ENCODE peak calls at places on chromosomes 6 and 20, in four cellular contexts. One of them, this sample, is unnamed.
A peak's percentile ranks its signal among the peaks of the same experiment; 100 is the strongest.

GRCh38 chr20:51480507-51481270 is 61.8 kb downstream of the NFATC2 start:
- DNase-seq in A549: no peak
- DNase-seq in HepG2: no peak
- DNase-seq in K562: no peak
- DNase-seq in this sample: no peak

GRCh38 chr6:76584121-76584520 is 511.7 kb upstream of the IMPG1 start:
- DNase-seq in A549: no peak
- DNase-seq in K562: no peak
- DNase-seq in HepG2: no peak
- DNase-seq in this sample: no peak

GRCh38 chr6:1762203-1762602 is 152.5 kb downstream of the FOXC1 start:
- DNase-seq in A549: no peak
- DNase-seq in HepG2: no peak
- DNase-seq in K562: no peak
- DNase-seq in this sample: no peak

GRCh38 chr6:33985333-33985751 is 160.5 kb downstream of the GRM4 start:
- DNase-seq in A549: no peak
- DNase-seq in K562: no peak
- DNase-seq in HepG2: no peak
- DNase-seq in this sample: no peak

GRCh38 chr20:41005361-41005729 is 23.3 kb upstream of the TOP1 start:
- DNase-seq in A549: peak; percentile 54
- DNase-seq in HepG2: no peak
- DNase-seq in K562: peak; percentile 51
- DNase-seq in this sample: peak; percentile 98

GRCh38 chr20:34179636-34180360 is 61.4 kb upstream of the ASIP start:
- DNase-seq in K562: peak; percentile 50
- DNase-seq in A549: no peak
- DNase-seq in HepG2: no peak
- DNase-seq in this sample: no peak

GRCh38 chr20:3430376-3431069 is 23.1 kb upstream of the DNAAF9 start:
- DNase-seq in K562: no peak
- DNase-seq in HepG2: no peak
- DNase-seq in A549: no peak
- DNase-seq in this sample: no peak

GRCh38 chr6:167737205-167737830 is 89.4 kb upstream of the AFDN start:
- DNase-seq in HepG2: no peak
- DNase-seq in K562: no peak
- DNase-seq in A549: no peak
- DNase-seq in this sample: no peak

GRCh38 chr6:156783958-156784357 is 6.8 kb downstream of the ARID1B start:
- DNase-seq in K562: no peak
- DNase-seq in A549: no peak
- DNase-seq in HepG2: no peak
- DNase-seq in this sample: no peak

GRCh38 chr20:39778431-39778830 is 816.3 kb downstream of the DHX35 start:
- DNase-seq in A549: no peak
- DNase-seq in HepG2: no peak
- DNase-seq in K562: no peak
- DNase-seq in this sample: no peak

GRCh38 chr6:105898286-105898685 is 187.8 kb upstream of the PRDM1 start:
- DNase-seq in K562: no peak
- DNase-seq in A549: no peak
- DNase-seq in HepG2: no peak
- DNase-seq in this sample: peak; percentile 98

GRCh38 chr6:149600508-149600907 is 34.3 kb downstream of the GINM1 start:
- DNase-seq in K562: no peak
- DNase-seq in A549: no peak
- DNase-seq in HepG2: no peak
- DNase-seq in this sample: no peak

GRCh38 chr6:81938014-81938761 is 185.7 kb upstream of the TENT5A start:
- DNase-seq in HepG2: peak; percentile 93
- DNase-seq in A549: peak; percentile 6
- DNase-seq in K562: peak; percentile 84
- DNase-seq in this sample: peak; percentile 96

GRCh38 chr6:157860505-157860991 is 37.5 kb downstream of the SNX9 start:
- DNase-seq in HepG2: no peak
- DNase-seq in A549: no peak
- DNase-seq in K562: peak; percentile 34
- DNase-seq in this sample: peak; percentile 55

DNA sequence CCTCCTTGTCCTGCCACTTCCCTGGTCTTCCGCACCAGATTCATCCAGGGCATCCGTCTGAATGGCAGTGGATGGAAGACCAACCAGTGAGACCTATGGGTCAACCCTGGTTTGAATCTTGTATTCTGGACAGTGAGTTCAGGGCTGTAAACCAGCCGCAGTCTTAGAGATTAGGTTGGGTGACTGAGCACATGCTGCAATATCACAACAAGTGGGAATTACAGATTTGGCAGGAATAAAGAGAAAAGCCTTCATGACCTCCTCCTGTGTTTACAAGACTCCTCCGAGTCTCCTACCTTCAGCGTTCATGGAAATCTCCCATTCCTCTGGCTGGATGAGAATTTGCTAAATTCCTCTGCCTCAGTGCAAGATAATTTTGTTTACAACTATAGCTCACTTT is 9.9 kb downstream of the ECI2 start:
- DNase-seq in HepG2: no peak
- DNase-seq in K562: no peak
- DNase-seq in A549: no peak
- DNase-seq in this sample: peak; percentile 8
- TF ChIP-seq CEBPB in HepG2: no peak
- TF ChIP-seq CEBPB in K562: no peak
- TF ChIP-seq CEBPB in A549: no peak
- TF ChIP-seq CEBPB in this sample: no peak

GRCh38 chr20:2335096-2335495 is 39.3 kb downstream of the TGM3 start:
- DNase-seq in HepG2: no peak
- DNase-seq in K562: no peak
- DNase-seq in A549: no peak
- DNase-seq in this sample: no peak
- TF ChIP-seq MAZ in HepG2: no peak
- TF ChIP-seq MAZ in K562: no peak
- TF ChIP-seq MAZ in A549: no peak
- TF ChIP-seq MAZ in this sample: no peak

DNA sequence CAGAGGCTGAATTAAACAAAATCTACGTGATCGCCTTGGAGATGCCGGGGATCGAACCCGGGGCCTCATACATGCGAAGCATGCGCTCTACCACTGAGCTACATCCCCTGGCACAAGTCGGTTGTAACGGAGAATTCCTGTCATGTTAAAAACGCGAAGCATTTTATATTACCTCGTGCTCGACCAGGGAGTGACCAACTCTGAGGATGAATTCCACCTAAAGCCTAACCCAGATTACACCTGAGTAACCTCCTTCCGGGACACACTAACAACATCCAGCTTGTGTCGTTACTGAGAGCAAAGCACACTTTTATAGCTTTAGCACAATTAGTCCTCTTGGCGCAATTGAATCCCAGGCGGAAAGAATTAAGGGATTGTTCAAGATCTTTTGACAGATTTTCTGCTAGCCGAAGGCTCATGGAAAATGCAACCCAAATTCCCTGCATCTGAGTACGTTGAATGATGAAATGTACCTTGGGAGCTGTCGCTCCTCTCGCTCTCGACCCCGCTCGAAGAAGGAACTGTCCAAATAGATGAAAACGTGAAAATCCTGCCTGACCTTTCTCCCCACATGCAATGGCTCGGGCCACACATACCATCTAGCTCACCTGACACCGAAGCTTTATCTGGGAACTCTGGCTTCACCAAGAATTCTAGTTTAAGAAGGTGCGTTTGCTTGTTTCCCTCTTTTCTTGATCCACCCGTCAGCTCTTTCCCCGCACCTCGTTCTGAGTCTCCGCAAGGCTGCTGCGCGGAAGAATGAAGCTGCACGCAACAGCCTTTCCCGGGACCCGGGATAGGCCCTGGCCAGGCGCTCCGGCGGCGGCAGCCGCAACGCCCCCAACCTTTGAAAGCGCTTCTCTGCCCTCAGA is 148.4 kb downstream of the GPX5 start:
- DNase-seq in A549: peak; percentile 34
- DNase-seq in K562: no peak
- DNase-seq in HepG2: peak; percentile 75
- DNase-seq in this sample: peak; percentile 71
- TF ChIP-seq CEBPB in A549: no peak
- TF ChIP-seq CEBPB in K562: no peak
- TF ChIP-seq CEBPB in HepG2: no peak
- TF ChIP-seq CEBPB in this sample: no peak

GRCh38 chr6:117615981-117616961 is 14.0 kb upstream of the GOPC start:
- DNase-seq in HepG2: no peak
- DNase-seq in A549: no peak
- DNase-seq in K562: no peak
- DNase-seq in this sample: peak; percentile 11
- TF ChIP-seq MAZ in HepG2: no peak
- TF ChIP-seq MAZ in A549: no peak
- TF ChIP-seq MAZ in K562: no peak
- TF ChIP-seq MAZ in this sample: no peak

DNA sequence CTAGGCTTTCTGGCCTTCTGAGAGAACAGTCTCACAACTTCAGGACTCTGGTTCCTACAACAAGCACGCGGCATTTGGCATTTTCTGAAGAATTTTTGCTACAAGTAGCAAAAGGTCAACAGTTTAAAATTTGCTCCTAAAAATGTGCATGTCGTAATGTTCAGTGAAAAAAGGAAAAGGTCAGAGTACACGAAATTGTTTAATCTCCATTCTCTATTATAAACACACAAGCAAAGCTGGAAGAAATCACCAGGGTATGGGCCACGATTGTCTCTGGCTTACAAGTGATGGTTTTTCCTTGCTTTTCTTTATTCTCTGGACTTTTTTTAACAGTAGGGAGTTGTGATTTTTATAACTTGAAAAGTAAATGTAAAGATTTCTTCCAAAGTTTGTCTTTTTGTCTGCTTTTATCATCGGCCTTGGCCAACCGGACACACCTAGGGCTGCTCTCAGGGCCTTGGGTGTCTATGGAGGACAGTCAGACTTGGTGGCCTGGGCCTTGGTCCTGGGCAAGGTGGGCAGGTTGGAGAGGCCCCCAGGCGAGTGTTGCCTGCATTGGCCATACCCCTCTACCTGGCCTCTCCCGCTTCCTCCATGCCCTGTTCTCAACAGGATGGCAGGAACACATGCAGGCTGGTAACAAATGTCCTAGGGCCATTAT is 32.4 kb downstream of the PLEKHG1 start:
- DNase-seq in HepG2: no peak
- DNase-seq in K562: no peak
- DNase-seq in A549: no peak
- DNase-seq in this sample: no peak
- TF ChIP-seq CEBPB in HepG2: no peak
- TF ChIP-seq CEBPB in K562: no peak
- TF ChIP-seq CEBPB in A549: no peak
- TF ChIP-seq CEBPB in this sample: no peak

DNA sequence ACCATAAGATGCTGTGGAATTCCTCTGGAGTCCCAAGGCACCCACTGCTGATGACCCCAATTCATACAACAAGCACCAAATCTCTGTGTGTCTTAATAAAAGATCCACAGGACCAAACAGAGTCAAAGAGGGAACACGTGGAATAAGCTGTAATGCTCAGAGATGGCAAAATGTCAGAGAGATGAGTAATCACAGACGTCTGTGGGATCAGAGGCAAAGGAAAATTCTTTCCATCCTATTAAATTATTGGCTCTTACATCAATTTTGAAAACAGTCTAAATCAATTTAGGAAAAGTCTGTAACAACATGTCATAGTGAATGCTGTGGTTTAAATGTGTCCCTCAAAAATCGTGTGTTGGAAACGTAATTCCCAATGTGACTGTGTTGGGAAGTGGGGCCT is 17.5 kb upstream of the SAMD3 start:
- DNase-seq in HepG2: no peak
- DNase-seq in K562: no peak
- DNase-seq in A549: no peak
- DNase-seq in this sample: peak; percentile 78
- TF ChIP-seq MAZ in HepG2: no peak
- TF ChIP-seq MAZ in K562: no peak
- TF ChIP-seq MAZ in A549: no peak
- TF ChIP-seq MAZ in this sample: no peak

GRCh38 chr6:56862415-56863175 is 92.3 kb upstream of the BEND6 start:
- DNase-seq in A549: no peak
- DNase-seq in HepG2: no peak
- DNase-seq in K562: no peak
- DNase-seq in this sample: peak; percentile 69
- TF ChIP-seq CEBPB in A549: no peak
- TF ChIP-seq CEBPB in HepG2: no peak
- TF ChIP-seq CEBPB in K562: no peak
- TF ChIP-seq CEBPB in this sample: no peak

GRCh38 chr20:43331911-43332310 is 125.8 kb upstream of the SRSF6 start:
- DNase-seq in K562: no peak
- DNase-seq in A549: no peak
- DNase-seq in HepG2: no peak
- DNase-seq in this sample: no peak

DNA sequence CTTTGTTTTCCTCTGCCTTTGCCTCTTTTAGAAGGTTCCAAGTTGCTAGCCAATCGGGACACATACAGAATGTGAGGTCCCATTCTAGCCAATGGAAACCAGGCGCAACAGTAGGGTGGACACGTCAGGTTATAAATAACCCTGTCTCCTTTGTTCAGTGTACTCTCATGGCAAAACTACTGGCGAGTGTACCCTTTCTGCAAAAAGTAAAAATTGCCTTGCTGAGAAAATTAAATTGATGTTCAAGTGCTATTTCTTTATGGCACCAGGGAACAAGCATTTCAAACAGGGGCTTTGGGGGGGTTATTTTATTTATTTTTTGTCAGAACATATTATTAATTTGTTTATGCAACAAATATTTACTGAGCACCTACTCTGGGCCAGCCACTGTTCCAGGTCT is 123.6 kb upstream of the SRSF6 start:
- DNase-seq in A549: no peak
- DNase-seq in HepG2: no peak
- DNase-seq in K562: no peak
- DNase-seq in this sample: no peak
- TF ChIP-seq MAZ in A549: no peak
- TF ChIP-seq MAZ in HepG2: no peak
- TF ChIP-seq MAZ in K562: no peak
- TF ChIP-seq MAZ in this sample: no peak

GRCh38 chr20:46214831-46215488 is 93.3 kb downstream of the CDH22 start:
- DNase-seq in A549: no peak
- DNase-seq in HepG2: no peak
- DNase-seq in K562: no peak
- DNase-seq in this sample: no peak

GRCh38 chr20:46212876-46213275 is 94.8 kb downstream of the CD40 start:
- DNase-seq in A549: no peak
- DNase-seq in K562: no peak
- DNase-seq in HepG2: no peak
- DNase-seq in this sample: no peak

GRCh38 chr20:46212252-46212651 is 94.1 kb downstream of the CD40 start:
- DNase-seq in A549: no peak
- DNase-seq in K562: no peak
- DNase-seq in HepG2: no peak
- DNase-seq in this sample: no peak

GRCh38 chr20:46215913-46216707 is 92.2 kb downstream of the CDH22 start:
- DNase-seq in HepG2: peak; percentile 55
- DNase-seq in A549: peak; percentile 70
- DNase-seq in K562: peak; percentile 82
- DNase-seq in this sample: peak; percentile 28

GRCh38 chr20:46213946-46214830 is 94.1 kb downstream of the CDH22 start:
- DNase-seq in K562: no peak
- DNase-seq in A549: peak; percentile 21
- DNase-seq in HepG2: no peak
- DNase-seq in this sample: no peak
- TF ChIP-seq CEBPB in K562: no peak
- TF ChIP-seq CEBPB in A549: no peak
- TF ChIP-seq CEBPB in HepG2: no peak
- TF ChIP-seq CEBPB in this sample: no peak

This sample was measured in IMR-90.